ENCODE peak calls at places on chromosomes 11 and 22, in six cellular contexts. C, Q, O, X, Z and M are unnamed samples.

GRCh38 chr11:66299189-66299588 is 7.5 kb downstream of the TMEM151A start:
- DNase-seq in C (no peak), Q (no peak), O (no peak), X (no peak), Z (no peak), M (no peak)

GRCh38 chr11:36509265-36509664 is 807 bp downstream of the TRAF6 start:
- DNase-seq in C (peak), Q (peak), O (peak), X (no peak), Z (no peak), M (peak)

GRCh38 chr11:111604392-111605009 is 2.3 kb downstream of the SIK2 start:
- DNase-seq in C (no peak), Q (peak), O (peak), X (no peak), Z (no peak), M (peak)

GRCh38 chr11:10405858-10406592 is 49.0 kb upstream of the AMPD3 start:
- DNase-seq in C (peak), Q (peak), O (peak), X (peak), Z (peak), M (peak)

GRCh38 chr11:76524919-76525318 is 80.1 kb downstream of the EMSY start:
- DNase-seq in C (no peak), Q (no peak), O (peak), X (no peak), Z (no peak), M (no peak)

GRCh38 chr11:71165771-71166170 is 86.6 kb downstream of the SHANK2 start:
- DNase-seq in C (no peak), Q (no peak), O (no peak), X (no peak), Z (no peak), M (no peak)

GRCh38 chr11:45860348-45860747 is 13.1 kb downstream of the CRY2 start:
- DNase-seq in C (no peak), Q (no peak), O (no peak), X (no peak), Z (no peak), M (no peak)

GRCh38 chr11:81987829-81988472 is 745.7 kb downstream of the FAM181B start:
- DNase-seq in C (no peak), Q (no peak), O (no peak), X (no peak), Z (no peak), M (no peak)

GRCh38 chr11:117731689-117732290 is 65.2 kb downstream of the DSCAML1 start:
- DNase-seq in C (no peak), Q (peak), O (no peak), X (no peak), Z (no peak), M (no peak)

GRCh38 chr22:46660604-46661201 is 40.5 kb downstream of the GRAMD4 start:
- DNase-seq in C (no peak), Q (peak), O (no peak), X (no peak), Z (no peak), M (no peak)

GRCh38 chr22:43829904-43830851 is 18.1 kb upstream of the EFCAB6 start:
- DNase-seq in C (no peak), Q (peak), O (no peak), X (peak), Z (no peak), M (no peak)

GRCh38 chr11:63369971-63370588 is 495 bp downstream of the SLC22A9 start:
- DNase-seq in C (no peak), Q (no peak), O (no peak), X (no peak), Z (no peak), M (no peak)

GRCh38 chr11:72642815-72643511 is 31.3 kb downstream of the PDE2A start:
- DNase-seq in C (peak), Q (peak), O (peak), X (peak), Z (no peak), M (peak)

GRCh38 chr11:86037743-86038142 is 31.1 kb downstream of the PICALM start:
- DNase-seq in C (no peak), Q (no peak), O (no peak), X (no peak), Z (no peak), M (no peak)

GRCh38 chr22:26656896-26657851 is at the start of gene MIAT:
- DNase-seq in C (peak), Q (peak), O (no peak), X (peak), Z (no peak), M (peak)

GRCh38 chr11:104538313-104538712 is 359.9 kb downstream of the CASP12 start:
- DNase-seq in C (no peak), Q (no peak), O (no peak), X (no peak), Z (no peak), M (no peak)

GRCh38 chr11:18699269-18699596 is 654 bp downstream of the TMEM86A start:
- DNase-seq in C (no peak), Q (no peak), O (no peak), X (no peak), Z (no peak), M (no peak)